ENCODE peak calls at places on chromosomes 7 and 10, in five cellular contexts. A is stomach, Q is fibroblast of lung, Z is AG04450, M is uterus. L is an unnamed sample.

GRCh38 chr7:124152859-124153692 is 120.2 kb upstream of the TMEM229A start:
- DNase-seq in A (no peak), Q (peak), Z (peak), M (no peak), L (no peak)

GRCh38 chr7:70294512-70294911 is 696.2 kb downstream of the AUTS2 start:
- DNase-seq in A (no peak), Q (no peak), Z (no peak), M (no peak), L (no peak)

GRCh38 chr10:44682516-44682915 is 228.6 kb upstream of the TMEM72 start:
- DNase-seq in A (no peak), Q (no peak), Z (no peak), M (no peak), L (no peak)

GRCh38 chr7:47636111-47636692 is 54.3 kb upstream of the TNS3 start:
- DNase-seq in A (no peak), Q (no peak), Z (no peak), M (no peak), L (no peak)

GRCh38 chr7:102106625-102107024 is 180.0 kb upstream of the SH2B2 start:
- DNase-seq in A (no peak), Q (peak), Z (no peak), M (peak), L (peak)

GRCh38 chr7:157347217-157347904 is 10.6 kb downstream of the DNAJB6 start:
- DNase-seq in A (no peak), Q (peak), Z (peak), M (peak), L (no peak)

GRCh38 chr10:71531485-71532446 is 135.0 kb downstream of the CDH23 start:
- DNase-seq in A (no peak), Q (no peak), Z (no peak), M (no peak), L (no peak)

GRCh38 chr10:11435621-11436020 is 175.8 kb downstream of the USP6NL start:
- DNase-seq in A (no peak), Q (no peak), Z (no peak), M (no peak), L (peak)

GRCh38 chr7:130141161-130141857 is 63.9 kb downstream of the TMEM209 start:
- DNase-seq in A (peak), Q (peak), Z (peak), M (peak), L (no peak)

GRCh38 chr7:84637568-84638338 is 443.2 kb upstream of the SEMA3A start:
- DNase-seq in A (no peak), Q (peak), Z (peak), M (no peak), L (no peak)

GRCh38 chr10:59240581-59241183 is 64.2 kb downstream of the PHYHIPL start:
- DNase-seq in A (no peak), Q (peak), Z (peak), M (no peak), L (no peak)

GRCh38 chr10:125095228-125095627 is 65.1 kb downstream of the CTBP2 start:
- DNase-seq in A (peak), Q (no peak), Z (no peak), M (no peak), L (no peak)

GRCh38 chr10:16698457-16698856 is 118.8 kb downstream of the RSU1 start:
- DNase-seq in A (no peak), Q (no peak), Z (no peak), M (no peak), L (no peak)

GRCh38 chr7:44727346-44728262 is 21.0 kb upstream of the ZMIZ2 start:
- DNase-seq in A (no peak), Q (peak), Z (peak), M (no peak), L (no peak)

GRCh38 chr10:29446327-29446726 is 157.5 kb downstream of the LYZL1 start:
- DNase-seq in A (no peak), Q (no peak), Z (no peak), M (no peak), L (no peak)

GRCh38 chr7:98202367-98203195 is 8.7 kb upstream of the BHLHA15 start:
- DNase-seq in A (no peak), Q (no peak), Z (no peak), M (no peak), L (no peak)

GRCh38 chr7:21253740-21254687 is 173.9 kb upstream of the SP4 start:
- DNase-seq in A (peak), Q (peak), Z (no peak), M (no peak), L (no peak)

GRCh38 chr7:3300221-3300650 is 816 bp upstream of the SDK1 start:
- DNase-seq in A (no peak), Q (peak), Z (no peak), M (peak), L (peak)

GRCh38 chr10:119488675-119489074 is 53.8 kb downstream of the RGS10 start:
- DNase-seq in A (no peak), Q (no peak), Z (no peak), M (no peak), L (no peak)

GRCh38 chr7:114922652-114923402 is 933 bp downstream of the MDFIC start:
- DNase-seq in A (peak), Q (peak), Z (no peak), M (peak), L (no peak)

GRCh38 chr10:47443145-47443544 is 40.8 kb downstream of the ANXA8 start:
- DNase-seq in A (no peak), Q (no peak), Z (no peak), M (no peak), L (no peak)

GRCh38 chr10:47438857-47439474 is 44.9 kb downstream of the ANXA8 start:
- DNase-seq in A (peak), Q (peak), Z (peak), M (no peak), L (no peak)

GRCh38 chr10:47444047-47444446 is 39.9 kb downstream of the ANXA8 start:
- DNase-seq in A (no peak), Q (no peak), Z (no peak), M (no peak), L (no peak)

GRCh38 chr10:47441973-47442750 is 41.8 kb downstream of the ANXA8 start:
- DNase-seq in A (no peak), Q (no peak), Z (no peak), M (no peak), L (no peak)

GRCh38 chr10:47440207-47440606 is 43.7 kb downstream of the ANXA8 start:
- DNase-seq in A (no peak), Q (no peak), Z (no peak), M (no peak), L (no peak)
- TF ChIP-seq CTCF in A (no peak), Q (no peak), Z (no peak), M (no peak), L (no peak)

DNA sequence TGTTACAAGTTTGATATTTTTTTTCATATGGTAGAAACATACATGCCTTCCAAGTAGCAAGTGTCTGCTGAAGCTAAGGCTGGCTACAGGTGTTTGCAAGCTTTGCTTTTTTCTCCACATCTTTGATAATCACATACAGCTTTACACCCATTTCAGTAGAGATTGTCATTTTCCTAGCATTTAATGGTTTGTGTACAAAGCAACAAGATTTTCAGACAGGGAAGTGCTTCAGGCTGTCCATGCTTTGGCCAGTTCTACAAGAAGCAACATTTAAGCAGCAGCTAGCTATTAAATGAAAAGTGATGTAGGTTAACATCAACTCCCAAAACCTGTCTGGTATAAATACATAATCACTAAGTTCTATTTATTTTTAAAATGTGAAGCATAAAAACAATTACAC is 2.3 kb downstream of the HDAC9 start:
- DNase-seq in A (no peak), Q (no peak), Z (no peak), M (no peak), L (no peak)
- H3K4me3 ChIP-seq in A (no peak), Q (no peak), Z (no peak), M (peak), L (peak)

GRCh38 chr10:66209025-66209424 is 716.8 kb upstream of the LRRTM3 start:
- DNase-seq in A (no peak), Q (peak), Z (no peak), M (no peak), L (no peak)

GRCh38 chr10:66215921-66216320 is 709.9 kb upstream of the LRRTM3 start:
- DNase-seq in A (no peak), Q (no peak), Z (no peak), M (no peak), L (no peak)

GRCh38 chr10:66218981-66219587 is 706.8 kb upstream of the LRRTM3 start:
- DNase-seq in A (no peak), Q (peak), Z (no peak), M (no peak), L (no peak)

GRCh38 chr10:66218258-66218657 is 707.6 kb upstream of the LRRTM3 start:
- DNase-seq in A (no peak), Q (no peak), Z (no peak), M (no peak), L (no peak)

GRCh38 chr10:66215005-66215404 is 710.8 kb upstream of the LRRTM3 start:
- DNase-seq in A (no peak), Q (no peak), Z (no peak), M (no peak), L (no peak)
- TF ChIP-seq CTCF in A (no peak), Q (no peak), Z (peak), M (no peak), L (no peak)

GRCh38 chr7:18191329-18191728 is 163.7 kb upstream of the PRPS1L1 start:
- DNase-seq in A (no peak), Q (no peak), Z (no peak), M (no peak), L (no peak)
- H3K4me3 ChIP-seq in A (no peak), Q (no peak), Z (no peak), M (no peak), L (no peak)

GRCh38 chr7:666454-667292 is 59.8 kb upstream of the DNAAF5 start:
- DNase-seq in A (no peak), Q (no peak), Z (no peak), M (no peak), L (no peak)
- TF ChIP-seq CTCF in A (no peak), Q (no peak), Z (no peak), M (no peak), L (no peak)

GRCh38 chr7:137978464-137979237 is 23.2 kb downstream of the CREB3L2 start:
- DNase-seq in A (no peak), Q (peak), Z (peak), M (peak), L (peak)
- H3K4me3 ChIP-seq in A (no peak), Q (no peak), Z (peak), M (no peak), L (peak)

GRCh38 chr7:92727755-92728154 is 108.6 kb downstream of the CDK6 start:
- DNase-seq in A (no peak), Q (peak), Z (no peak), M (no peak), L (no peak)

GRCh38 chr7:92723205-92723604 is 113.2 kb downstream of the CDK6 start:
- DNase-seq in A (no peak), Q (peak), Z (no peak), M (no peak), L (no peak)

GRCh38 chr7:92723978-92724377 is 112.4 kb downstream of the CDK6 start:
- DNase-seq in A (no peak), Q (no peak), Z (no peak), M (no peak), L (no peak)

GRCh38 chr7:92722541-92722940 is 113.8 kb downstream of the CDK6 start:
- DNase-seq in A (no peak), Q (no peak), Z (no peak), M (no peak), L (no peak)

DNA sequence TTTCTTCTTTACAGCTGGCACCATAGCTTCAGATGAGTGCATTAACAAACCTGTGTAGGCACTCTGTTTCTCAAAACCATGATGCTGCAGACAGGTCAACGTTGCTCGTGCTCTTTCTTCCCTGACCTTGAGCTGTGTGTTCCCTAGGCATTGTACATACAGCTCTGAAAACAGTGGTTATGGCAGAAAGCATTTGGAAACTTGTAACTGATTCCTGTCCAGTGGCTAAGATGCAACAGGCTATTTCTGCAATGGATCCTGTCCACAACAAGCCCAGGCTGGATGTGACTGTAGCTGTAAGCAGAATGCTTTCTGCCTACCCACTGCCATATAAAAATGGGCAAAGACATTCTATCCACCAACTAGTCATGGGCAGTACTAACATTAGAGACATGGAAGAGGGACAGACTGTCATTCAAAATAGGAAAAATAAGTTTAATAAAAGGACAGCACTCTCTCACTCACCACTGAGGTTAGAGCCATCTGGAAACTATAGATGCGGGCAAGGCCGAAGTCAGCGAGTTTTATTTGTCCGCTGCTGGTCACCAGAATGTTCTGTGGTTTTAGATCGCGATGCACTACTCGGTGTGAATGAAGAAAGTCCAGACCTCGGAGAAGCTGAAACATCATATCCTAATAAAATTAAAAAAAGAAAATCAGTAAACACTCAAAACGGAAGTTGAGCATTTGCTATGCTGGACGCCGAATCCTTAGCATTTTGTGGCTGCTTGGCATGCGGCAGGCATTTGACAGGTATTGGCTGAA is 111.0 kb downstream of the CDK6 start:
- DNase-seq in A (no peak), Q (no peak), Z (no peak), M (no peak), L (no peak)
- TF ChIP-seq CTCF in A (no peak), Q (no peak), Z (no peak), M (no peak), L (no peak)

GRCh38 chr10:97366572-97366971 is 32.0 kb upstream of the FRAT2 start:
- DNase-seq in A (no peak), Q (no peak), Z (no peak), M (no peak), L (no peak)
- H3K4me3 ChIP-seq in A (no peak), Q (no peak), Z (no peak), M (no peak), L (no peak)

DNA sequence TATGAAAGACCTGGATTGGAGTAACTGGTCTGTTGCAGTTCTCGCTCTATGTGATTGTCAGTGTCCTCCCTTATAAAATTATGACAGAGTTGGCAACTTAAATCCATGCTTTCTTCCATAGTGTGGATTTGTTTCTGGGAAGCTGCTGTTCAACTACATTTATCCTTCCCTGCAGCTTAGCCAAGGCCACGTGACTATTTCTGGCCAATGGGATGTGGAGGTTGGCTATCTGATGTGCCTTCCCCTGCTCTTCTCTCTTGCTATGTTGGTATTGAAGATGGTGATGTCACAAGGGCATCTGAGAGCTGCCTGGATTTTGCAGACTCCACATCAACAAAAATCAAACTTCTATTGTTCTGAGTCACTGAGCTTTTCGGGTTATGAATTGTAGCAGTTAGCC is 164.9 kb upstream of the RHOBTB1 start:
- DNase-seq in A (no peak), Q (peak), Z (no peak), M (no peak), L (no peak)
- TF ChIP-seq CTCF in A (no peak), Q (no peak), Z (no peak), M (no peak), L (no peak)

L was measured in coronary artery.